ENCODE peak calls at places on chromosomes 12 and 14, in eight cellular contexts. K is body of pancreas, F is transverse colon, H is mammary epithelial cell, O is mucosa of descending colon, D is upper lobe of right lung, S is DND-41, W is fibroblast of lung. B is an unnamed sample. For H3K36me3, the result is how much of the 10 kb centered on the place peaks cover.

GRCh38 chr14:23629831-23630396 is 6.2 kb upstream of the DHRS2 start:
- DNase-seq in H (no peak), D (no peak), F (no peak), S (no peak), W (peak), O (no peak), K (no peak), B (no peak)

GRCh38 chr14:83470959-83471358 is 1937.3 kb upstream of the SEL1L start:
- DNase-seq in W (no peak), F (no peak), O (no peak), D (no peak), S (no peak), K (no peak), H (no peak), B (no peak)

GRCh38 chr14:77124345-77125274 is 17.0 kb downstream of the ZDHHC22 start:
- DNase-seq in F (peak), H (peak), S (no peak), O (peak), K (peak), D (peak), W (peak), B (no peak)

GRCh38 chr12:121524196-121524930 is 56.5 kb downstream of the KDM2B start:
- DNase-seq in H (no peak), W (no peak), S (no peak), D (no peak), F (no peak), K (no peak), O (no peak), B (no peak)

GRCh38 chr12:46452061-46452615 is 79.6 kb upstream of the SLC38A2 start:
- DNase-seq in F (no peak), W (no peak), S (no peak), H (peak), K (no peak), O (no peak), D (no peak), B (peak)

GRCh38 chr14:94028450-94028826 is 2.3 kb downstream of the OTUB2 start:
- DNase-seq in W (no peak), K (no peak), F (no peak), D (no peak), S (no peak), H (peak), O (no peak), B (peak)

GRCh38 chr14:104142136-104143041 is 4.0 kb downstream of the KIF26A start:
- DNase-seq in H (no peak), S (no peak), F (no peak), D (peak), W (no peak), O (peak), K (no peak), B (no peak)

GRCh38 chr14:24224618-24225071 is 7.5 kb downstream of the NEDD8 start:
- DNase-seq in H (peak), D (no peak), K (no peak), O (no peak), S (no peak), F (no peak), W (peak), B (peak)

GRCh38 chr14:64693766-64694165 is 10.5 kb upstream of the PLEKHG3 start:
- DNase-seq in D (no peak), W (no peak), O (no peak), S (no peak), K (no peak), F (no peak), H (no peak), B (no peak)

DNA sequence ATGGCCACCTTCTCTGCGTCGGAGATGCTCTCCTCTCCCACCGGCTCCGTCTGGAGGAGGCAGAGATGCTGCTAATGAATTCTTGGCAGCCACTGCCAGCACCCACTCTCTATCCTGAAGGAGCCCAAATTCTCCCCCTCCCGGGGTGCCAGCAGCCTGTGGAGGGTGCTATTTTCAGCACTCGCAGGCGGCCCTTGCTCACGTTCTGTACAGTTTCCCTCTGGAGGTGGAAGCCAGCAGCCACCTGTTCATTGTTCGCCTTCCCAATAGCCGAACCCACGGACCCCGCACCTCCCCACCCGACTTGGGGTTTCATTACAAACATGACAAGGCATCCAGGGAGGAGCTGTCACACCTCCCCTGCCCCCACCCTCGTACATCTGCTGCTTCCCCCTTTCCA is 27.8 kb downstream of the SNRNP35 start:
- DNase-seq in O (no peak), W (no peak), F (no peak), H (no peak), D (no peak), K (no peak), S (no peak), B (no peak)
- H3K36me3 ChIP-seq in O (under half), W (under half), F (under half), H (under half), D (under half), K (under half), S (under half), B (under half)

DNA sequence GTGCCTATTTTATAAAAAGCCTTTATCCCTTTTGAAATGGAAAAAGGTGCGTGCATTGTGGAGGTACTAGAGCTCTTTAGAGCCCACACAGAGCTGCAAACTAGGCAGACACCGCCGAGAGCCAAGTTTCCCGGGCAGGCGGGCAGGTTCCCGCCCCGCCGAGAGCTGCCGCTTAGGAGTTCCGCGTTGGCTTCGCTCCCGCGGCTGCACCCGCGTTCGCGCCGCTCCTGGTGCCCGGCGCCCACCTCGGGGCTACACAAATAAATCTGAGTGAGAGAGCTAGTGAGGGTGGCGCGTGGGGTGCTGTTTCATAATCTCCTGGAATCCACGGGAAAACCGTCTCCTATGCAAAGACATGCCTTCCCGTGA is 715 bp downstream of the KITLG start:
- DNase-seq in K (peak), F (peak), D (peak), H (peak), S (no peak), W (no peak), O (peak), B (no peak)
- H3K4me3 ChIP-seq in K (peak), F (peak), D (peak), H (peak), S (no peak), W (peak), O (peak), B (peak)

DNA sequence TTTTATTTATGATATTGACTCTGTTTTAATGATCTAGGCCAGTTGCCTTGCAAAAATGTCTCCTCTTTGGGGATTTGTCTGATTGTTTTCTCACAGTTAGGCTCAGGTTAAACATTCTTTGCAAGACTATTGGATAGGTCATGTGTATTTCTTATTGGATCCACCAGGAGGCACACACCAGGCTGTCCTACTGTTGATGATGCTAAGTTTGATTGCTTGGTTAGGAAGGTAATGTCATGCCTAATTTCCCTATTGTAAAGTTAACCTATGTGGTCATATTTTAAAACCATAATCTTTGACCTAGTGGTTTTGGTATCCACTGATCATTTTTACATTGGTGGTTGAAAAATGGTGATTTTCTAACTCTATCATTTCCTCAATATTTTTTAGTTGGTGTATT is 137.1 kb downstream of the BRMS1L start:
- DNase-seq in F (no peak), S (no peak), K (no peak), W (no peak), D (no peak), H (no peak), O (no peak), B (peak)
- TF ChIP-seq CTCF in F (peak), S (peak), K (no peak), W (no peak), D (peak), H (peak), O (no peak), B (peak)

GRCh38 chr12:32727237-32727636 is 28.5 kb downstream of the YARS2 start:
- DNase-seq in K (no peak), O (no peak), F (no peak), D (no peak), W (no peak), H (no peak), S (no peak), B (no peak)

DNA sequence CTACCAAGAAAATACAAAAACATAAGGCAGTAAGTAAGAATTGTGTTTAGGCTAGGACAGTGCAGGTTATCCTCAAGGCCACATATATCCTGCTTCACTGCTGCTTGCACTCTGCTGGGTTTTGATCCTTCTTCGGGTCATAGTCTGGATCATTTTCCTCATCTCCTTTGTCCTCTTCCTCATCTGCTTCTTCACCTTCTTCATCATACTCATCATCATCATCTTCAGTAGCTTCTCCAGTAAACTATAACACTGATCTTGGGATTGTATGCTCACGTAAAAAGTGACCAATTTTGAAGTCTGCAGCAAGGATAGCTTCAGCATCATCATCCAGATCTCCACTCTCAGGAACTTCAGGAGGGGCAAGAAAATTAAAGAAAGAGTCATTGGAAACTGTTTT is 29.4 kb downstream of the YARS2 start:
- DNase-seq in F (no peak), H (no peak), K (no peak), D (no peak), S (no peak), O (no peak), W (no peak), B (no peak)
- H3K36me3 ChIP-seq in F (under half), H (under half), K (under half), D (half or more), S (half or more), O (under half), W (under half), B (under half)